ENCODE peak calls at places on chromosomes 1 and 21, in seven cellular contexts. E is AG04450, F is heart left ventricle, R is GM12865, Y is psoas muscle, U is left lung, W is AG10803. X is an unnamed sample.
A peak's percentile ranks its signal among the peaks of the same experiment; 100 is the strongest.

GRCh38 chr1:153790996-153791855 is 16.0 kb downstream of the SLC27A3 start:
- DNase-seq in R (peak; percentile 93), F (no peak), U (no peak), E (peak; percentile 85), Y (peak; percentile 36), W (peak; percentile 95), X (no peak)

GRCh38 chr21:46562472-46562871 is 42.4 kb downstream of the S100B start:
- DNase-seq in F (no peak), E (no peak), Y (no peak), R (no peak), W (no peak), U (no peak), X (no peak)

GRCh38 chr21:44828362-44829056 is 10.6 kb upstream of the SUMO3 start:
- DNase-seq in R (no peak), F (no peak), Y (no peak), E (no peak), W (no peak), U (no peak), X (no peak)

GRCh38 chr1:151729157-151729965 is 8.0 kb downstream of the RIIAD1 start:
- DNase-seq in R (no peak), U (no peak), Y (no peak), F (no peak), E (no peak), W (no peak), X (no peak)

GRCh38 chr1:245538671-245539070 is 383.9 kb downstream of the KIF26B start:
- DNase-seq in W (no peak), R (no peak), Y (no peak), U (no peak), E (no peak), F (no peak), X (no peak)

GRCh38 chr1:39154553-39155361 is 49.7 kb upstream of the MACF1 start:
- DNase-seq in U (no peak), W (peak; percentile 97), E (peak; percentile 71), Y (peak; percentile 50), R (no peak), F (peak; percentile 59), X (no peak)

GRCh38 chr1:220962031-220962751 is 82.9 kb downstream of the HLX start:
- DNase-seq in F (no peak), U (no peak), E (peak; percentile 81), Y (no peak), W (peak; percentile 99), R (peak; percentile 8), X (no peak)

GRCh38 chr1:56436912-56437403 is 142.4 kb downstream of the PLPP3 start:
- DNase-seq in U (no peak), Y (no peak), F (no peak), W (no peak), R (no peak), E (no peak), X (no peak)

GRCh38 chr1:12099610-12100009 is 36.5 kb downstream of the TNFRSF8 start:
- DNase-seq in E (no peak), U (no peak), W (no peak), F (no peak), Y (no peak), R (no peak), X (no peak)

GRCh38 chr1:169546087-169546995 is 39.9 kb downstream of the F5 start:
- DNase-seq in F (peak; percentile 53), R (peak; percentile 87), E (peak; percentile 45), U (peak; percentile 22), W (peak; percentile 81), Y (no peak), X (peak; percentile 45)

GRCh38 chr21:33578214-33578613 is 10.3 kb downstream of the DONSON start:
- DNase-seq in F (no peak), Y (no peak), R (no peak), W (peak; percentile 80), E (no peak), U (no peak), X (no peak)

GRCh38 chr21:32934829-32935228 is 90.9 kb upstream of the OLIG2 start:
- DNase-seq in U (no peak), E (no peak), F (no peak), R (no peak), Y (no peak), W (no peak), X (no peak)

GRCh38 chr1:37177230-37177864 is 143.0 kb upstream of the GRIK3 start:
- DNase-seq in F (no peak), W (peak; percentile 5), E (no peak), Y (no peak), R (peak; percentile 54), U (no peak), X (no peak)

GRCh38 chr1:208270679-208271111 is 26.5 kb upstream of the PLXNA2 start:
- DNase-seq in F (no peak), U (no peak), Y (no peak), E (no peak), W (no peak), R (no peak), X (no peak)

GRCh38 chr1:75202751-75203150 is 68.6 kb downstream of the LHX8 start:
- DNase-seq in W (no peak), E (no peak), Y (no peak), F (no peak), R (no peak), U (no peak), X (no peak)

GRCh38 chr1:108560430-108561144 is 687 bp downstream of the EEIG2 start:
- DNase-seq in E (no peak), U (peak; percentile 87), W (peak; percentile 53), R (peak; percentile 66), F (peak; percentile 52), Y (peak; percentile 32), X (no peak)
- TF ChIP-seq CTCF in E (peak; percentile 16), U (no peak), W (peak; percentile 33), R (no peak), F (no peak), Y (no peak), X (no peak)

GRCh38 chr1:41995441-41996130 is 76.9 kb upstream of the HIVEP3 start:
- DNase-seq in Y (no peak), F (no peak), E (no peak), R (no peak), U (no peak), W (no peak), X (no peak)
- TF ChIP-seq CTCF in Y (no peak), F (no peak), E (no peak), R (no peak), U (no peak), W (no peak), X (no peak)

DNA sequence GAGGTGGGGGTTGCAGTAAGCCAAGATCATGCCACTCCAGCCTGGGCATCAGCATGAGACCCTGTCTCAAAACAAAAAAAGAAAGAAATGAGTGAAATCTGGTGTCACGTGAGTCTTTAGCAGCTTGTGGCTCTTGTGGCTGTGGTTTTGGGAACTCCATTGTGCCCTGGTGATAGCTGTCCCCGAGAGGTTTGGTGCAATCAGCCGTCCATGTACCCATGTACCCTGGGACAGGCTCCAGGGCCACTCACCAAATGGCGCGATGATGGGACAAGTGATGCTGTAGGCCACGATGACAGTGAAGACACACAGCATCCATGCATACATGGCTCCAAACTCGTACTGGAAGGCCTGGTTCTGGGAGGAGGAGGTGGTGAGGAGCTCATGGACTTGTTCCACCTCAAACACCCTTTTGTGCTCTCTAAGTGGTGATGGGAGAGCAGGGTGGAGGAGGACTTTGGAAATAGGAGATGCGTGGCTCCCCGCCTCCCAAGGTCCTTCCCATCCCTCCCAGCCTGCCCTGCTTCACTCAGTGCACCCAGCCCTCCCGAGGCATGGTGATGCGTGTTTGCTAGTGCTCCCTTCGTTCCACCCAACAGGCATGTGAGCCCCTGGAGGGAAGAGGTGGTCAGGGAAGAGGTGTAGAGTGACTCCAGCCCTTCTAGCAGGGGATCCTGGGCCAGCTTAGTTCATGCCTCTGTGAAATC is 29.6 kb downstream of the TMEM63A start:
- DNase-seq in U (peak; percentile 29), R (no peak), F (no peak), Y (no peak), E (no peak), W (no peak), X (no peak)
- TF ChIP-seq CTCF in U (no peak), R (no peak), F (no peak), Y (no peak), E (no peak), W (no peak), X (no peak)

GRCh38 chr1:235128453-235129328 is at the start of gene TOMM20:
- DNase-seq in E (peak; percentile 97), F (peak; percentile 96), Y (peak; percentile 96), U (peak; percentile 99), W (peak; percentile 98), R (peak; percentile 99), X (peak; percentile 88)
- TF ChIP-seq CTCF in E (no peak), F (no peak), Y (no peak), U (no peak), W (no peak), R (no peak), X (no peak)

DNA sequence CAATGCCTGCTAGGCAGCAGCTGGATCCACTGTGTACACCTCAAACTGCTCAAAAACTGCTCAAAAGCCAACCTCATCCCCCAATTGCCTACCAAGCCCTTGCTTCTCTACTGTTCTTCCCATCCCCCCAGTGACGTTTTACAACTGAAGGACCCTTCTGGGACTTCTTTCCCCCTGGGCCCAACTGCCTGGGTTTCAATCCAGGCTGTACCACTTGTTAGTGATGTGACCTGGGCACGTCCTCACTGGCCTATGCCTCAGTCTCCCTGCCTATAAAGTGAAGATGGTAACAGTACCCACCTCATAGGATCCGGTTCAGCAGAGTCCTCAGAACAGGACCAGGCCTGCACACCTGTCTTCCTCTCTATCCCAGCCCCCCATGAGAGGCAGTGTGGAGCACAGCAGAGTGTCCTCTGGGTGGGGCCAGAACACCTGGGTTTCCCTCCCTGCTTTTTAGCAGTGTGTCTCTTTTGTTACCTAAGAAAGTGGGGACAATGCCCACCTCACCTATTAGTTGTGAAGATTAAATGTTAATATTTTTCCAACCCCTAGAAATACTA is 1.9 kb upstream of the TEKT2 start:
- DNase-seq in E (no peak), W (no peak), Y (no peak), R (no peak), F (no peak), U (no peak), X (no peak)
- TF ChIP-seq CTCF in E (no peak), W (no peak), Y (no peak), R (no peak), F (no peak), U (no peak), X (no peak)

DNA sequence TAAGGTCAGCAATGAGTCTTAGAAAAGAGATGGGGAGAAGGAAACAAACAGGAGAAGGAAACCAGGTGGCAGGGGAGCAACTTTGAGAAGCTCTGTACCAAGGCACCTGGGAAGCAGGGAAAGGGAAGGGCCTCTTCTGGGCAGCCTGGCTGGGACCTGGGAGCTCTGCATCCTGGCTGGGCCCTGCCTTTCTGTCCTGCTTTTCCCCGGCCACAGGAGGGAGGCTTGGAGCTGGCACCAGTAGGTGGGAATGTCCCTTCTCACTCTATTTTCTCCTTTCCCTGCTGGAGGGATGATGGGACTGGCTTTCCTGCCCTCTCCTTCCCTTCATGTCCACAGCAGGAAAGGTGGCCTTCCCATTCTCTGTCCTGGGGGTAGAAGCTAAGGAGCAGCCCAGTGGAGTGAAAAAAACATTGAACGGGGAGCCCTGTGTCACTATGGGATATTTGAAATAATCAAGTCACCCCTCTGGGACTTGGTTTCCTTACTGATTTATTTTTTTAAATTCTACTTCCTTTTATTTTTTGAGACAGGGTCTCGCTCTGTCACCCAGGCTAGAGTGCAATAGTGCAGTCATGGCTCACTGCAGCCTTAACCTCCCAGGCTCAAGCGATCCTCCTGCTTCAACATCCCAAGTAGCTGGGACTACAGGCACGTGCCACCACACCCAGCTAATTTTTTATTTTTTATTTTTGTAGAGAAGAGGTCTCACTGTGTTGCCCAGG is 5.1 kb upstream of the NES start:
- DNase-seq in E (no peak), U (no peak), F (no peak), W (no peak), Y (no peak), R (no peak), X (no peak)
- TF ChIP-seq CTCF in E (no peak), U (no peak), F (no peak), W (peak; percentile 4), Y (no peak), R (no peak), X (no peak)

X was measured in mesothelial cell of epicardium.